ENCODE peak calls at places on chromosome 4, in ten cellular contexts. V, I, D, Y, E, Q, R, G, U and C are unnamed samples.

GRCh38 chr4:39497909-39498723 is 29.1 kb downstream of the UGDH start:
- DNase-seq in V (no peak), I (no peak), D (no peak), Y (no peak), E (no peak), Q (no peak), R (peak), G (no peak), U (no peak), C (no peak)

GRCh38 chr4:53197760-53198150 is 168.1 kb downstream of the SCFD2 start:
- DNase-seq in V (no peak), I (no peak), D (no peak), Y (no peak), E (no peak), Q (no peak), R (no peak), G (peak), U (no peak), C (no peak)

GRCh38 chr4:99301376-99302164 is 10.8 kb upstream of the ADH1A start:
- DNase-seq in V (no peak), I (peak), D (no peak), Y (no peak), E (no peak), Q (no peak), R (peak), G (no peak), U (no peak), C (no peak)

GRCh38 chr4:86846921-86847320 is 2.3 kb downstream of the SLC10A6 start:
- DNase-seq in V (no peak), I (peak), D (no peak), Y (no peak), E (no peak), Q (no peak), R (peak), G (no peak), U (no peak), C (no peak)

GRCh38 chr4:37885496-37885895 is 5.4 kb upstream of the TBC1D1 start:
- DNase-seq in V (no peak), I (no peak), D (no peak), Y (no peak), E (no peak), Q (no peak), R (peak), G (peak), U (no peak), C (no peak)

GRCh38 chr4:15774020-15774420 is 4.1 kb upstream of the CD38 start:
- DNase-seq in V (no peak), I (no peak), D (no peak), Y (no peak), E (peak), Q (no peak), R (peak), G (peak), U (no peak), C (no peak)

GRCh38 chr4:113645288-113645687 is 116.2 kb downstream of the CAMK2D start:
- DNase-seq in V (no peak), I (no peak), D (no peak), Y (no peak), E (no peak), Q (no peak), R (no peak), G (no peak), U (no peak), C (no peak)

GRCh38 chr4:105963461-105964400 is 68.5 kb downstream of the NPNT start:
- DNase-seq in V (no peak), I (no peak), D (no peak), Y (no peak), E (no peak), Q (no peak), R (peak), G (no peak), U (no peak), C (no peak)

GRCh38 chr4:152591361-152591760 is 55.5 kb upstream of the FBXW7 start:
- DNase-seq in V (peak), I (peak), D (no peak), Y (peak), E (no peak), Q (no peak), R (peak), G (peak), U (no peak), C (no peak)

GRCh38 chr4:21522296-21522695 is 426.3 kb downstream of the KCNIP4 start:
- DNase-seq in V (no peak), I (no peak), D (no peak), Y (no peak), E (peak), Q (no peak), R (no peak), G (no peak), U (no peak), C (no peak)

GRCh38 chr4:178340468-178340867 is 898.2 kb upstream of the AGA start:
- DNase-seq in V (no peak), I (no peak), D (no peak), Y (no peak), E (no peak), Q (no peak), R (no peak), G (no peak), U (no peak), C (no peak)

GRCh38 chr4:84915396-84915780 is 51.1 kb downstream of the WDFY3 start:
- DNase-seq in V (no peak), I (no peak), D (no peak), Y (no peak), E (no peak), Q (no peak), R (peak), G (no peak), U (no peak), C (no peak)

GRCh38 chr4:43763029-43763610 is 685.5 kb downstream of the KCTD8 start:
- DNase-seq in V (no peak), I (peak), D (no peak), Y (no peak), E (peak), Q (no peak), R (no peak), G (no peak), U (no peak), C (no peak)

GRCh38 chr4:153555730-153556440 is 89.7 kb downstream of the TMEM131L start:
- DNase-seq in V (no peak), I (peak), D (no peak), Y (no peak), E (no peak), Q (peak), R (peak), G (peak), U (no peak), C (no peak)

GRCh38 chr4:141711211-141711610 is 74.8 kb downstream of the IL15 start:
- DNase-seq in V (no peak), I (peak), D (no peak), Y (no peak), E (no peak), Q (peak), R (peak), G (peak), U (no peak), C (no peak)

GRCh38 chr4:8320386-8320750 is 50.8 kb downstream of the HTRA3 start:
- DNase-seq in V (no peak), I (no peak), D (no peak), Y (peak), E (no peak), Q (no peak), R (no peak), G (no peak), U (no peak), C (peak)

GRCh38 chr4:74534936-74535335 is 90.0 kb downstream of the AREG start:
- DNase-seq in V (no peak), I (no peak), D (no peak), Y (no peak), E (no peak), Q (no peak), R (peak), G (peak), U (no peak), C (no peak)

GRCh38 chr4:24752140-24752539 is 43.2 kb upstream of the SOD3 start:
- DNase-seq in V (no peak), I (no peak), D (no peak), Y (no peak), E (no peak), Q (no peak), R (no peak), G (no peak), U (no peak), C (no peak)

GRCh38 chr4:157076578-157076947 is 613 bp downstream of the GLRB start:
- DNase-seq in V (no peak), I (no peak), D (no peak), Y (no peak), E (peak), Q (no peak), R (no peak), G (no peak), U (no peak), C (no peak)